ENCODE peak calls at places on chromosomes 16 and 17, in nine cellular contexts. One of them, this sample, is unnamed.

GRCh38 chr17:5133311-5133710 is 17.5 kb downstream of the USP6 start:
- DNase-seq in T-helper 9 cell: no peak
- DNase-seq in stromal cell of bone marrow: no peak
- DNase-seq in GM23248: no peak
- DNase-seq in activated T-helper 2 cell treated with anti-CD3 and anti-CD28 coated beads, Interferon-gamma antibody, Interleukin-2, Interleukin-4, amounts not matched to agents 10 μg/mL and 5 μg/mL and 100 μg/mL, durations not matched to agents 14 hours and 24 hours and 36 hours: no peak
- DNase-seq in amniotic epithelial cell: no peak
- DNase-seq in Right ventricle myocardium superior: no peak
- DNase-seq in activated CD8-positive, alpha-beta memory T cell treated with anti-CD3 and anti-CD28 coated beads for 24 hours: peak
- DNase-seq in CD8-positive, alpha-beta T cell: no peak
- DNase-seq in this sample: no peak

GRCh38 chr16:70290949-70291519 is 1.7 kb upstream of the AARS1 start:
- DNase-seq in Right ventricle myocardium superior: no peak
- DNase-seq in activated T-helper 2 cell treated with anti-CD3 and anti-CD28 coated beads, Interferon-gamma antibody, Interleukin-2, Interleukin-4, amounts not matched to agents 10 μg/mL and 5 μg/mL and 100 μg/mL, durations not matched to agents 14 hours and 24 hours and 36 hours: no peak
- DNase-seq in amniotic epithelial cell: no peak
- DNase-seq in CD8-positive, alpha-beta T cell: no peak
- DNase-seq in stromal cell of bone marrow: no peak
- DNase-seq in GM23248: no peak
- DNase-seq in activated CD8-positive, alpha-beta memory T cell treated with anti-CD3 and anti-CD28 coated beads for 24 hours: no peak
- DNase-seq in T-helper 9 cell: no peak
- DNase-seq in this sample: no peak

GRCh38 chr16:84115919-84116719 is 623 bp downstream of the MBTPS1 start:
- DNase-seq in CD8-positive, alpha-beta T cell: peak
- DNase-seq in Right ventricle myocardium superior: no peak
- DNase-seq in stromal cell of bone marrow: no peak
- DNase-seq in GM23248: peak
- DNase-seq in amniotic epithelial cell: peak
- DNase-seq in activated CD8-positive, alpha-beta memory T cell treated with anti-CD3 and anti-CD28 coated beads for 24 hours: no peak
- DNase-seq in T-helper 9 cell: peak
- DNase-seq in activated T-helper 2 cell treated with anti-CD3 and anti-CD28 coated beads, Interferon-gamma antibody, Interleukin-2, Interleukin-4, amounts not matched to agents 10 μg/mL and 5 μg/mL and 100 μg/mL, durations not matched to agents 14 hours and 24 hours and 36 hours: no peak
- DNase-seq in this sample: peak

GRCh38 chr16:77322757-77323156 is 112.1 kb downstream of the ADAMTS18 start:
- DNase-seq in Right ventricle myocardium superior: no peak
- DNase-seq in GM23248: no peak
- DNase-seq in activated CD8-positive, alpha-beta memory T cell treated with anti-CD3 and anti-CD28 coated beads for 24 hours: no peak
- DNase-seq in stromal cell of bone marrow: no peak
- DNase-seq in amniotic epithelial cell: no peak
- DNase-seq in T-helper 9 cell: no peak
- DNase-seq in CD8-positive, alpha-beta T cell: no peak
- DNase-seq in activated T-helper 2 cell treated with anti-CD3 and anti-CD28 coated beads, Interferon-gamma antibody, Interleukin-2, Interleukin-4, amounts not matched to agents 10 μg/mL and 5 μg/mL and 100 μg/mL, durations not matched to agents 14 hours and 24 hours and 36 hours: no peak
- DNase-seq in this sample: no peak

GRCh38 chr17:34354637-34355036 is 1.6 kb upstream of the CCL13 start:
- DNase-seq in GM23248: peak
- DNase-seq in activated T-helper 2 cell treated with anti-CD3 and anti-CD28 coated beads, Interferon-gamma antibody, Interleukin-2, Interleukin-4, amounts not matched to agents 10 μg/mL and 5 μg/mL and 100 μg/mL, durations not matched to agents 14 hours and 24 hours and 36 hours: no peak
- DNase-seq in CD8-positive, alpha-beta T cell: no peak
- DNase-seq in amniotic epithelial cell: no peak
- DNase-seq in activated CD8-positive, alpha-beta memory T cell treated with anti-CD3 and anti-CD28 coated beads for 24 hours: no peak
- DNase-seq in T-helper 9 cell: no peak
- DNase-seq in stromal cell of bone marrow: peak
- DNase-seq in Right ventricle myocardium superior: no peak
- DNase-seq in this sample: no peak

GRCh38 chr17:67506966-67507365 is 129.9 kb downstream of the PITPNC1 start:
- DNase-seq in stromal cell of bone marrow: peak
- DNase-seq in Right ventricle myocardium superior: no peak
- DNase-seq in activated T-helper 2 cell treated with anti-CD3 and anti-CD28 coated beads, Interferon-gamma antibody, Interleukin-2, Interleukin-4, amounts not matched to agents 10 μg/mL and 5 μg/mL and 100 μg/mL, durations not matched to agents 14 hours and 24 hours and 36 hours: no peak
- DNase-seq in amniotic epithelial cell: peak
- DNase-seq in activated CD8-positive, alpha-beta memory T cell treated with anti-CD3 and anti-CD28 coated beads for 24 hours: no peak
- DNase-seq in GM23248: peak
- DNase-seq in T-helper 9 cell: no peak
- DNase-seq in CD8-positive, alpha-beta T cell: no peak
- DNase-seq in this sample: no peak

GRCh38 chr17:36600477-36600876 is 906 bp upstream of the MRM1 start:
- DNase-seq in GM23248: no peak
- DNase-seq in activated CD8-positive, alpha-beta memory T cell treated with anti-CD3 and anti-CD28 coated beads for 24 hours: no peak
- DNase-seq in activated T-helper 2 cell treated with anti-CD3 and anti-CD28 coated beads, Interferon-gamma antibody, Interleukin-2, Interleukin-4, amounts not matched to agents 10 μg/mL and 5 μg/mL and 100 μg/mL, durations not matched to agents 14 hours and 24 hours and 36 hours: no peak
- DNase-seq in T-helper 9 cell: no peak
- DNase-seq in stromal cell of bone marrow: no peak
- DNase-seq in Right ventricle myocardium superior: no peak
- DNase-seq in CD8-positive, alpha-beta T cell: no peak
- DNase-seq in amniotic epithelial cell: no peak
- DNase-seq in this sample: no peak

GRCh38 chr17:82779541-82779940 is 27.7 kb downstream of the TBCD start:
- DNase-seq in amniotic epithelial cell: no peak
- DNase-seq in activated T-helper 2 cell treated with anti-CD3 and anti-CD28 coated beads, Interferon-gamma antibody, Interleukin-2, Interleukin-4, amounts not matched to agents 10 μg/mL and 5 μg/mL and 100 μg/mL, durations not matched to agents 14 hours and 24 hours and 36 hours: no peak
- DNase-seq in GM23248: no peak
- DNase-seq in activated CD8-positive, alpha-beta memory T cell treated with anti-CD3 and anti-CD28 coated beads for 24 hours: no peak
- DNase-seq in Right ventricle myocardium superior: peak
- DNase-seq in CD8-positive, alpha-beta T cell: no peak
- DNase-seq in T-helper 9 cell: no peak
- DNase-seq in stromal cell of bone marrow: no peak
- DNase-seq in this sample: no peak

GRCh38 chr17:31575043-31575442 is 183.6 kb downstream of the RAB11FIP4 start:
- DNase-seq in Right ventricle myocardium superior: no peak
- DNase-seq in GM23248: no peak
- DNase-seq in amniotic epithelial cell: no peak
- DNase-seq in T-helper 9 cell: no peak
- DNase-seq in activated T-helper 2 cell treated with anti-CD3 and anti-CD28 coated beads, Interferon-gamma antibody, Interleukin-2, Interleukin-4, amounts not matched to agents 10 μg/mL and 5 μg/mL and 100 μg/mL, durations not matched to agents 14 hours and 24 hours and 36 hours: no peak
- DNase-seq in stromal cell of bone marrow: no peak
- DNase-seq in CD8-positive, alpha-beta T cell: no peak
- DNase-seq in activated CD8-positive, alpha-beta memory T cell treated with anti-CD3 and anti-CD28 coated beads for 24 hours: no peak
- DNase-seq in this sample: no peak

This sample was measured in CD4-positive, alpha-beta T cell.